ENCODE peak calls at places on chromosomes 6 and 20, in four cellular contexts. T is Panc1, O is COR-L47, W is T-cell. V is an unnamed sample.

GRCh38 chr6:88869263-88870023 is 94.0 kb downstream of the RNGTT start:
- DNase-seq in W (no peak), T (no peak), O (no peak), V (no peak)

GRCh38 chr6:16758163-16758975 is 2.9 kb downstream of the ATXN1 start:
- DNase-seq in T (no peak), O (peak), W (no peak), V (no peak)

GRCh38 chr6:7155871-7156579 is 48.3 kb downstream of the RREB1 start:
- DNase-seq in T (no peak), W (no peak), O (no peak), V (no peak)

GRCh38 chr6:46410330-46410953 is 80.8 kb downstream of the RCAN2 start:
- DNase-seq in W (no peak), T (peak), O (peak), V (peak)

GRCh38 chr6:157269261-157269794 is 54.0 kb downstream of the TMEM242 start:
- DNase-seq in W (no peak), T (no peak), O (no peak), V (no peak)

GRCh38 chr20:47195573-47195972 is 160.9 kb downstream of the ZMYND8 start:
- DNase-seq in O (no peak), W (no peak), T (no peak), V (no peak)

GRCh38 chr6:52839124-52840055 is 1.2 kb downstream of the GSTA5 start:
- DNase-seq in W (peak), T (peak), O (peak), V (peak)

GRCh38 chr20:8547035-8547649 is 415.1 kb downstream of the PLCB1 start:
- DNase-seq in W (no peak), O (no peak), T (no peak), V (no peak)

GRCh38 chr6:17269840-17270239 is 11.3 kb upstream of the RBM24 start:
- DNase-seq in W (no peak), T (no peak), O (no peak), V (no peak)

GRCh38 chr20:19022791-19023448 is 189.5 kb upstream of the SLC24A3 start:
- DNase-seq in T (no peak), W (no peak), O (no peak), V (no peak)

GRCh38 chr6:168050225-168050796 is 28.7 kb downstream of the FRMD1 start:
- DNase-seq in O (no peak), W (no peak), T (no peak), V (no peak)

GRCh38 chr6:72620866-72621242 is 1.0 kb upstream of the KCNQ5 start:
- DNase-seq in W (peak), T (no peak), O (no peak), V (no peak)

GRCh38 chr20:63958471-63958870 is 2.3 kb upstream of the UCKL1 start:
- DNase-seq in O (no peak), W (no peak), T (no peak), V (no peak)

GRCh38 chr20:17202668-17203067 is 24.2 kb upstream of the PCSK2 start:
- DNase-seq in T (no peak), O (no peak), W (no peak), V (no peak)

GRCh38 chr6:99359800-99360199 is 10.3 kb upstream of the FAXC start:
- DNase-seq in O (no peak), W (no peak), T (no peak), V (no peak)

GRCh38 chr6:168148231-168148849 is 69.3 kb upstream of the FRMD1 start:
- DNase-seq in W (no peak), T (no peak), O (no peak), V (no peak)

GRCh38 chr6:159969204-159969912 is 476 bp downstream of the IGF2R start:
- DNase-seq in O (no peak), T (no peak), W (no peak), V (no peak)

GRCh38 chr6:45640081-45640491 is 262.4 kb upstream of the SUPT3H start:
- DNase-seq in O (no peak), W (no peak), T (no peak), V (no peak)

GRCh38 chr6:170067923-170068360 is 222.9 kb downstream of the DLL1 start:
- DNase-seq in O (no peak), T (no peak), W (no peak), V (no peak)

GRCh38 chr20:50558483-50558925 is 48.3 kb downstream of the PTPN1 start:
- DNase-seq in T (no peak), W (no peak), O (no peak), V (peak)

GRCh38 chr6:47579040-47579439 is 101.5 kb downstream of the CD2AP start:
- DNase-seq in T (no peak), O (no peak), W (no peak), V (no peak)

GRCh38 chr6:139951172-139951571 is 576.7 kb upstream of the CITED2 start:
- DNase-seq in W (no peak), T (no peak), O (no peak), V (no peak)

GRCh38 chr20:32449890-32450401 is 91.8 kb downstream of the ASXL1 start:
- DNase-seq in W (no peak), O (no peak), T (no peak), V (no peak)

GRCh38 chr20:13017235-13017634 is 8.5 kb downstream of the SPTLC3 start:
- DNase-seq in W (no peak), T (no peak), O (no peak), V (no peak)

GRCh38 chr20:59013959-59014608 is 5.1 kb upstream of the TUBB1 start:
- DNase-seq in T (no peak), W (no peak), O (no peak), V (no peak)

GRCh38 chr6:15690451-15690961 is 27.7 kb upstream of the DTNBP1 start:
- DNase-seq in O (peak), W (no peak), T (no peak), V (no peak)

GRCh38 chr6:63805808-63806572 is 170.4 kb downstream of the PHF3 start:
- DNase-seq in W (no peak), T (peak), O (peak), V (no peak)

GRCh38 chr6:32885698-32886286 is 31.8 kb downstream of the PSMB9 start:
- DNase-seq in O (peak), W (no peak), T (no peak), V (peak)

GRCh38 chr20:17825949-17826843 is 126.4 kb downstream of the BANF2 start:
- DNase-seq in O (no peak), W (no peak), T (no peak), V (no peak)

GRCh38 chr6:90368601-90369000 is 72.0 kb upstream of the BACH2 start:
- DNase-seq in T (no peak), O (no peak), W (no peak), V (no peak)

GRCh38 chr6:133341607-133342158 is 100.5 kb downstream of the EYA4 start:
- DNase-seq in O (peak), W (no peak), T (no peak), V (no peak)

GRCh38 chr6:35599761-35600658 is 87.3 kb upstream of the TULP1 start:
- DNase-seq in O (no peak), T (no peak), W (no peak), V (no peak)

GRCh38 chr20:23048283-23049200 is 930 bp downstream of the THBD start:
- DNase-seq in T (no peak), O (peak), W (no peak), V (no peak)

GRCh38 chr6:88858455-88858854 is 105.0 kb downstream of the RNGTT start:
- DNase-seq in O (no peak), W (no peak), T (no peak), V (no peak)

GRCh38 chr20:18904192-18904591 is 90.6 kb downstream of the SCP2D1 start:
- DNase-seq in T (no peak), O (no peak), W (no peak), V (no peak)

GRCh38 chr20:10249048-10249770 is 30.6 kb downstream of the SNAP25 start:
- DNase-seq in O (no peak), T (no peak), W (no peak), V (no peak)

GRCh38 chr6:165717732-165718465 is 54.9 kb upstream of the PDE10A start:
- DNase-seq in T (no peak), W (no peak), O (no peak), V (peak)

V was measured in HCT116.